ENCODE peak calls at places on chromosomes 3 and 15, in nine cellular contexts. L, Y, N, D, A, U, V, J and W are unnamed samples.

GRCh38 chr3:150681037-150681436 is 22.7 kb downstream of the ERICH6 start:
- DNase-seq in L (no peak), Y (no peak), N (no peak), D (no peak), A (no peak), U (no peak), V (no peak), J (no peak), W (no peak)

GRCh38 chr15:77527164-77527778 is 105.4 kb downstream of the LINGO1 start:
- DNase-seq in L (no peak), Y (no peak), N (peak; percentile 84), D (peak; percentile 83), A (peak; percentile 78), U (no peak), V (no peak), J (no peak), W (no peak)

GRCh38 chr15:92012368-92012629 is 158.8 kb downstream of the SLCO3A1 start:
- DNase-seq in L (no peak), Y (no peak), N (no peak), D (no peak), A (no peak), U (no peak), V (no peak), J (no peak), W (no peak)

GRCh38 chr3:111761309-111761795 is 97.7 kb upstream of the PHLDB2 start:
- DNase-seq in L (no peak), Y (peak; percentile 33), N (no peak), D (no peak), A (no peak), U (no peak), V (peak; percentile 79), J (no peak), W (no peak)

GRCh38 chr15:99021669-99022068 is 14.1 kb upstream of the PGPEP1L start:
- DNase-seq in L (no peak), Y (no peak), N (no peak), D (no peak), A (no peak), U (no peak), V (no peak), J (no peak), W (no peak)

GRCh38 chr15:101112336-101113113 is 139.3 kb downstream of the CHSY1 start:
- DNase-seq in L (no peak), Y (no peak), N (peak; percentile 45), D (no peak), A (no peak), U (no peak), V (no peak), J (no peak), W (no peak)

GRCh38 chr3:127772776-127773751 is 49.3 kb downstream of the MGLL start:
- DNase-seq in L (no peak), Y (no peak), N (no peak), D (peak; percentile 45), A (no peak), U (no peak), V (no peak), J (no peak), W (no peak)

GRCh38 chr3:129569856-129570255 is 26.9 kb downstream of the H1-8 start:
- DNase-seq in L (no peak), Y (no peak), N (no peak), D (no peak), A (no peak), U (no peak), V (no peak), J (no peak), W (no peak)

GRCh38 chr15:30870681-30871080 is 33.0 kb upstream of the FAN1 start:
- DNase-seq in L (no peak), Y (no peak), N (no peak), D (no peak), A (no peak), U (no peak), V (no peak), J (no peak), W (no peak)

GRCh38 chr3:128278761-128279593 is 125.7 kb downstream of the EEFSEC start:
- DNase-seq in L (peak; percentile 90), Y (peak; percentile 4), N (peak; percentile 72), D (peak; percentile 91), A (no peak), U (peak; percentile 89), V (peak; percentile 90), J (no peak), W (no peak)